ENCODE peak calls at places on chromosomes 13 and 19, in eight cellular contexts. U, E, J, M, C, Y, H and L are unnamed samples.

GRCh38 chr13:113732176-113732960 is 26.7 kb upstream of the TMEM255B start:
- DNase-seq in U (no peak), E (no peak), J (no peak), M (no peak), C (no peak), Y (no peak), H (no peak), L (no peak)

GRCh38 chr13:96490590-96490989 is 400.7 kb downstream of the HS6ST3 start:
- DNase-seq in U (no peak), E (no peak), J (no peak), M (no peak), C (no peak), Y (no peak), H (no peak), L (no peak)

GRCh38 chr19:29467824-29468401 is 57.9 kb upstream of the VSTM2B start:
- DNase-seq in U (no peak), E (no peak), J (no peak), M (no peak), C (no peak), Y (no peak), H (no peak), L (peak; percentile 16)

GRCh38 chr13:20960663-20961309 is 58.2 kb upstream of the XPO4 start:
- DNase-seq in U (no peak), E (no peak), J (peak; percentile 42), M (no peak), C (no peak), Y (no peak), H (no peak), L (no peak)

GRCh38 chr19:28288850-28289249 is 924.1 kb downstream of the UQCRFS1 start:
- DNase-seq in U (no peak), E (no peak), J (no peak), M (no peak), C (no peak), Y (no peak), H (no peak), L (no peak)

GRCh38 chr13:20198781-20199180 is 6.0 kb upstream of the GJB2 start:
- DNase-seq in U (no peak), E (no peak), J (no peak), M (no peak), C (no peak), Y (no peak), H (no peak), L (no peak)

GRCh38 chr13:113904411-113904810 is 40.5 kb upstream of the GAS6 start:
- DNase-seq in U (no peak), E (no peak), J (peak; percentile 76), M (peak; percentile 64), C (peak; percentile 82), Y (peak; percentile 75), H (peak; percentile 80), L (peak; percentile 28)

GRCh38 chr19:1041835-1042685 is 2.2 kb downstream of the ABCA7 start:
- DNase-seq in U (no peak), E (no peak), J (no peak), M (no peak), C (peak; percentile 90), Y (peak; percentile 85), H (peak; percentile 88), L (no peak)

GRCh38 chr19:47994209-47994802 is at the start of gene ELSPBP1:
- DNase-seq in U (no peak), E (no peak), J (no peak), M (no peak), C (no peak), Y (no peak), H (no peak), L (no peak)

GRCh38 chr13:73767747-73768315 is 366.4 kb downstream of the KLF12 start:
- DNase-seq in U (no peak), E (peak; percentile 53), J (no peak), M (no peak), C (peak; percentile 51), Y (no peak), H (no peak), L (no peak)

GRCh38 chr13:85724554-85725432 is 74.4 kb downstream of the SLITRK6 start:
- DNase-seq in U (no peak), E (no peak), J (no peak), M (no peak), C (no peak), Y (no peak), H (no peak), L (no peak)

GRCh38 chr19:11382898-11383705 is 1.0 kb downstream of the EPOR start:
- DNase-seq in U (peak; percentile 48), E (peak; percentile 74), J (peak; percentile 70), M (no peak), C (peak; percentile 73), Y (peak; percentile 73), H (peak; percentile 71), L (peak; percentile 61)

GRCh38 chr19:2927032-2927430 is 17.7 kb downstream of the ZNF77 start:
- DNase-seq in U (no peak), E (no peak), J (no peak), M (no peak), C (no peak), Y (no peak), H (no peak), L (no peak)

GRCh38 chr19:17160908-17161307 is 54.2 kb upstream of the USE1 start:
- DNase-seq in U (no peak), E (no peak), J (no peak), M (no peak), C (peak; percentile 52), Y (no peak), H (no peak), L (no peak)

GRCh38 chr19:8389891-8390616 is at the start of gene RAB11B:
- DNase-seq in U (peak; percentile 92), E (peak; percentile 97), J (peak; percentile 99), M (peak; percentile 100), C (peak; percentile 100), Y (peak; percentile 100), H (peak; percentile 99), L (peak; percentile 99)

GRCh38 chr13:97567510-97568243 is 133.7 kb downstream of the RAP2A start:
- DNase-seq in U (no peak), E (no peak), J (no peak), M (peak; percentile 61), C (peak; percentile 73), Y (peak; percentile 66), H (peak; percentile 51), L (peak; percentile 63)

GRCh38 chr13:112983042-112983305 is 14.0 kb downstream of the MCF2L start:
- DNase-seq in U (no peak), E (no peak), J (no peak), M (no peak), C (no peak), Y (no peak), H (no peak), L (no peak)

GRCh38 chr13:59318320-59318930 is 845.3 kb downstream of the DIAPH3 start:
- DNase-seq in U (no peak), E (peak; percentile 90), J (peak; percentile 77), M (peak; percentile 68), C (peak; percentile 78), Y (no peak), H (peak; percentile 64), L (peak; percentile 62)

GRCh38 chr19:4581381-4582111 is 22.1 kb upstream of the SEMA6B start:
- DNase-seq in U (no peak), E (peak; percentile 76), J (no peak), M (no peak), C (no peak), Y (no peak), H (no peak), L (no peak)

GRCh38 chr13:28316129-28316528 is 177.8 kb downstream of the PAN3 start:
- DNase-seq in U (no peak), E (no peak), J (no peak), M (no peak), C (no peak), Y (no peak), H (no peak), L (no peak)

GRCh38 chr13:28318418-28318995 is 176.4 kb downstream of the FLT1 start:
- DNase-seq in U (no peak), E (no peak), J (no peak), M (no peak), C (no peak), Y (no peak), H (no peak), L (no peak)

GRCh38 chr13:28316841-28317240 is 178.1 kb downstream of the FLT1 start:
- DNase-seq in U (no peak), E (no peak), J (no peak), M (no peak), C (no peak), Y (no peak), H (no peak), L (no peak)

GRCh38 chr13:28314879-28315278 is 176.5 kb downstream of the PAN3 start:
- DNase-seq in U (no peak), E (no peak), J (no peak), M (no peak), C (no peak), Y (no peak), H (no peak), L (no peak)

DNA sequence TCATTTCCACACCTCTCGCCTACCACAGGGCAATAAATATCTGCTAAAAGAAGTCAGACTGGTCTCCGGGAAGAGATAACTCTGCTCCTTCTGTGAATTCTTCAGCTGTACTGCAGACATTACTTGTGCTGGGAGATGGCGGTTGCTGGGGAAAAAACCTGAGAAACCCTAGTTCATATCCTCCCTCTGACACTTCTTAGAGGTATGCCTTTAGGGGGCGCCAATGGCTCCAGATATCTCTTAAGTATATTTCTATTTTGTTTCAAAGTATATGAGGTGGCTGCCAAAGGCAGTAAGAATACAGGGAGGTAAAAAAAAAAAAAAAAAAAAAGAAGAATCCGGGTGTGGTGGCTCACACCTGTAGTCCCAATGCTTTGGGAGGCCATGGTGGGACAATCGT is 175.2 kb downstream of the PAN3 start:
- DNase-seq in U (no peak), E (no peak), J (no peak), M (no peak), C (no peak), Y (no peak), H (no peak), L (no peak)
- TF ChIP-seq CTCF in U (no peak), E (no peak), J (peak; percentile 10), M (no peak), C (no peak), Y (no peak), H (no peak), L (no peak)

GRCh38 chr13:41059896-41060722 is 1.2 kb upstream of the WBP4 start:
- DNase-seq in U (peak; percentile 78), E (peak; percentile 89), J (peak; percentile 94), M (peak; percentile 92), C (peak; percentile 95), Y (peak; percentile 92), H (peak; percentile 96), L (peak; percentile 90)
- TF ChIP-seq CTCF in U (no peak), E (no peak), J (peak; percentile 25), M (peak; percentile 41), C (peak; percentile 25), Y (no peak), H (peak; percentile 28), L (no peak)

DNA sequence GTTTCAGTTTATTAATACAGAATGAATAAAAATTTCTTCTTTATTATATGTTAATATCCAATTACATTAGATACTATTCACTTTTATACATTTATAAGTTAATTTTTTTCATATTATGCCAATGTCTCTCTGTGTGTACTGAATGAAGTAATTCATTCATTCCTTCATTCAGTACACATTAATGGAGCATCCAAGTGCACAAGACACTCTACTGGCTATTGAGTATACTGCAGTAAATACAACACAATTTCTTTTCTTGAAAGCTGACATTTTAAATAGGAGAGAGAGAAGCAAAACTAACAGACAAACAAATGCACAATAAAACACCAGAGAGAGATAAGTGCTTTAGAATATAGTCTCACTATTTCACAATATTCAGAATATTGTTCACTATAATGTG is 1038.3 kb upstream of the SPRY2 start:
- DNase-seq in U (no peak), E (no peak), J (no peak), M (no peak), C (no peak), Y (no peak), H (no peak), L (no peak)
- TF ChIP-seq CTCF in U (no peak), E (no peak), J (no peak), M (no peak), C (no peak), Y (no peak), H (no peak), L (no peak)

GRCh38 chr19:51511353-51511752 is 9.8 kb upstream of the SIGLEC12 start:
- DNase-seq in U (no peak), E (peak; percentile 49), J (no peak), M (no peak), C (no peak), Y (no peak), H (no peak), L (no peak)
- TF ChIP-seq CTCF in U (no peak), E (peak; percentile 54), J (no peak), M (no peak), C (no peak), Y (no peak), H (no peak), L (no peak)